ENCODE peak calls at places on chromosomes 7 and 10, in four cellular contexts. M is naive thymus-derived CD8-positive, alpha-beta T cell; B is CD8-positive, alpha-beta memory T cell; U is fibroblast of the conjunctiva. G is an unnamed sample.

GRCh38 chr7:50662059-50662689 is 97.0 kb upstream of the DDC start:
- DNase-seq in B (no peak), M (no peak), U (no peak), G (no peak)

GRCh38 chr7:37920619-37921339 is at the start of gene EPDR1:
- DNase-seq in B (no peak), U (no peak), M (no peak), G (peak)

GRCh38 chr7:102473271-102473991 is 5.3 kb downstream of the POLR2J start:
- DNase-seq in U (no peak), M (no peak), B (no peak), G (no peak)

GRCh38 chr7:56077681-56078080 is 13.6 kb downstream of the SUMF2 start:
- DNase-seq in U (no peak), B (no peak), M (no peak), G (no peak)

GRCh38 chr7:75624134-75624832 is 114.5 kb downstream of the HIP1 start:
- DNase-seq in B (no peak), U (peak), M (no peak), G (peak)

GRCh38 chr10:59970396-59971368 is 64.3 kb upstream of the CCDC6 start:
- DNase-seq in U (no peak), M (no peak), B (no peak), G (no peak)

GRCh38 chr10:11886851-11887250 is 63.7 kb downstream of the PROSER2 start:
- DNase-seq in B (no peak), U (no peak), M (no peak), G (no peak)

GRCh38 chr7:76037310-76037709 is 10.5 kb downstream of the STYXL1 start:
- DNase-seq in B (no peak), U (peak), M (no peak), G (peak)

GRCh38 chr10:131777162-131777561 is 123.6 kb upstream of the PPP2R2D start:
- DNase-seq in M (no peak), B (no peak), U (no peak), G (no peak)

GRCh38 chr10:124450010-124450782 is at the start of gene NKX1-2:
- DNase-seq in M (no peak), U (no peak), B (no peak), G (peak)

GRCh38 chr10:116451956-116452720 is 24.5 kb downstream of the PNLIPRP3 start:
- DNase-seq in U (no peak), B (no peak), M (no peak), G (no peak)

GRCh38 chr10:73585223-73585784 is 5.8 kb downstream of the USP54 start:
- DNase-seq in B (no peak), M (no peak), U (no peak), G (no peak)

GRCh38 chr10:7296648-7297047 is 114.2 kb downstream of the SFMBT2 start:
- DNase-seq in U (no peak), M (no peak), B (no peak), G (no peak)

GRCh38 chr7:152931583-152931982 is 172.0 kb downstream of the ACTR3B start:
- DNase-seq in U (no peak), M (no peak), B (no peak), G (no peak)

GRCh38 chr10:97553575-97554100 is 18.9 kb upstream of the ANKRD2 start:
- DNase-seq in U (peak), M (peak), B (peak), G (peak)

GRCh38 chr10:72524489-72524888 is 101.4 kb downstream of the MICU1 start:
- DNase-seq in M (no peak), B (no peak), U (no peak), G (no peak)

GRCh38 chr7:50782376-50783208 is at the start of gene GRB10:
- DNase-seq in B (no peak), U (no peak), M (peak), G (peak)